ENCODE peak calls at places on chromosomes 16 and 17, in six cellular contexts. U is CD4-positive, alpha-beta T cell; N is LoVo; T is stimulated activated CD4-positive, alpha-beta T cell treated with anti-CD3 and anti-CD28 coated beads, Interleukin-1b, Interleukin-23, amount 100 ng/mL, for 24 hours; D is memory B cell; O is endothelial cell. J is an unnamed sample.

GRCh38 chr16:11497851-11498289 is 88.8 kb downstream of the LITAF start:
- DNase-seq in U (no peak), N (no peak), T (no peak), O (no peak), D (no peak), J (no peak)

GRCh38 chr17:41647038-41647813 is 22.9 kb upstream of the KRT17 start:
- DNase-seq in N (no peak), D (no peak), O (no peak), T (no peak), U (no peak), J (peak)

GRCh38 chr17:72556944-72557826 is 436.4 kb downstream of the SOX9 start:
- DNase-seq in T (peak), O (peak), D (peak), N (peak), U (peak), J (peak)

GRCh38 chr17:39110435-39111136 is 40.9 kb downstream of the PLXDC1 start:
- DNase-seq in D (no peak), O (no peak), U (no peak), N (no peak), T (no peak), J (no peak)

GRCh38 chr17:29369831-29370735 is 20.1 kb upstream of the TAOK1 start:
- DNase-seq in O (peak), T (no peak), D (peak), N (peak), U (peak), J (peak)

GRCh38 chr17:29588561-29589411 is 662 bp downstream of the GIT1 start:
- DNase-seq in N (no peak), U (no peak), T (no peak), D (no peak), O (peak), J (no peak)

GRCh38 chr16:5505093-5505887 is 407.7 kb upstream of the EEF2KMT start:
- DNase-seq in T (no peak), D (no peak), N (no peak), U (no peak), O (no peak), J (peak)

GRCh38 chr17:35242158-35242804 is 591 bp upstream of the SLFN5 start:
- DNase-seq in T (peak), U (peak), D (peak), N (peak), O (peak), J (no peak)

GRCh38 chr17:31693433-31694210 is 165.4 kb downstream of the COPRS start:
- DNase-seq in T (no peak), O (no peak), N (no peak), U (no peak), D (no peak), J (no peak)

GRCh38 chr16:48384982-48385271 is 286 bp downstream of the SIAH1 start:
- DNase-seq in D (no peak), O (no peak), T (no peak), U (no peak), N (peak), J (no peak)

GRCh38 chr17:18070861-18071340 is 16.8 kb upstream of the DRG2 start:
- DNase-seq in T (no peak), N (no peak), U (no peak), D (no peak), O (no peak), J (peak)

GRCh38 chr16:20868890-20869289 is 31.3 kb downstream of the DCUN1D3 start:
- DNase-seq in U (no peak), D (no peak), T (no peak), O (no peak), N (peak), J (no peak)

GRCh38 chr17:70169707-70170597 is 620 bp downstream of the KCNJ2 start:
- DNase-seq in D (no peak), O (no peak), U (no peak), T (no peak), N (no peak), J (no peak)

GRCh38 chr16:68704232-68704867 is 32.7 kb upstream of the CDH1 start:
- DNase-seq in O (peak), T (peak), N (peak), D (peak), U (peak), J (peak)

GRCh38 chr17:73519621-73520368 is 124.5 kb downstream of the SDK2 start:
- DNase-seq in O (no peak), U (no peak), D (no peak), T (no peak), N (no peak), J (no peak)

GRCh38 chr17:82876602-82877391 is 37.0 kb upstream of the ZNF750 start:
- DNase-seq in D (no peak), U (no peak), O (peak), T (no peak), N (no peak), J (peak)

GRCh38 chr17:63356275-63356905 is 89.7 kb downstream of the CYB561 start:
- DNase-seq in U (no peak), O (no peak), T (no peak), D (no peak), N (peak), J (no peak)

GRCh38 chr17:31522284-31522931 is 130.9 kb downstream of the RAB11FIP4 start:
- DNase-seq in U (no peak), N (no peak), D (no peak), O (no peak), T (no peak), J (no peak)

GRCh38 chr17:48153711-48154642 is 46.4 kb downstream of the SNX11 start:
- DNase-seq in D (no peak), U (no peak), N (peak), T (no peak), O (peak), J (peak)

GRCh38 chr16:23131841-23132576 is 17.2 kb downstream of the USP31 start:
- DNase-seq in U (no peak), N (no peak), D (no peak), T (no peak), O (no peak), J (no peak)

GRCh38 chr17:47812146-47812920 is 9.3 kb downstream of the OSBPL7 start:
- DNase-seq in O (no peak), D (no peak), U (no peak), T (no peak), N (no peak), J (no peak)

GRCh38 chr16:82657239-82657638 is 30.5 kb downstream of the CDH13 start:
- DNase-seq in N (no peak), D (no peak), T (no peak), U (no peak), O (no peak), J (no peak)

GRCh38 chr17:77602062-77602746 is 356.3 kb upstream of the TNRC6C start:
- DNase-seq in N (no peak), U (no peak), O (no peak), D (no peak), T (no peak), J (no peak)

GRCh38 chr17:63550816-63551639 is 751 bp downstream of the DCAF7 start:
- DNase-seq in T (no peak), D (no peak), U (no peak), O (peak), N (no peak), J (peak)

GRCh38 chr17:40542562-40543411 is 22.5 kb downstream of the CCR7 start:
- DNase-seq in O (no peak), U (no peak), N (no peak), T (no peak), D (no peak), J (peak)

GRCh38 chr16:2238396-2239230 is 2.4 kb downstream of the DNASE1L2 start:
- DNase-seq in T (no peak), U (no peak), D (no peak), N (no peak), O (no peak), J (no peak)

GRCh38 chr17:6753006-6753445 is 2.8 kb upstream of the XAF1 start:
- DNase-seq in N (peak), D (no peak), O (peak), T (no peak), U (no peak), J (no peak)

GRCh38 chr16:61937646-61938045 is 98.6 kb downstream of the CDH8 start:
- DNase-seq in N (no peak), U (no peak), O (no peak), T (no peak), D (no peak), J (no peak)

GRCh38 chr16:49631521-49632041 is 224.3 kb downstream of the ZNF423 start:
- DNase-seq in D (no peak), U (no peak), N (no peak), T (no peak), O (no peak), J (no peak)

GRCh38 chr16:18796377-18796776 is 5.0 kb downstream of the ARL6IP1 start:
- DNase-seq in D (no peak), O (no peak), T (no peak), N (no peak), U (no peak), J (no peak)

GRCh38 chr16:22888791-22889190 is 74.8 kb downstream of the HS3ST2 start:
- DNase-seq in D (no peak), O (no peak), N (no peak), U (no peak), T (no peak), J (no peak)